ENCODE peak calls at places on chromosomes 2 and 18, in six cellular contexts. X is K562, V is GM12892, T is GM12878, C is H1, O is HepG2. Z is an unnamed sample.

GRCh38 chr2:2127474-2127873 is 203.6 kb downstream of the MYT1L start:
- DNase-seq in X (no peak), T (no peak), V (no peak), C (no peak), O (no peak), Z (no peak)

GRCh38 chr2:44342854-44343253 is 18.4 kb downstream of the PREPL start:
- DNase-seq in X (no peak), V (no peak), T (no peak), C (no peak), O (peak), Z (no peak)

GRCh38 chr2:203673933-203674332 is 32.5 kb upstream of the CD28 start:
- DNase-seq in C (no peak), O (no peak), X (no peak), V (peak), T (peak), Z (peak)

GRCh38 chr2:185984670-185985069 is 246.1 kb downstream of the FSIP2 start:
- DNase-seq in C (no peak), X (no peak), T (no peak), V (no peak), O (no peak), Z (no peak)

GRCh38 chr2:54572262-54572635 is 116.1 kb downstream of the SPTBN1 start:
- DNase-seq in C (no peak), T (no peak), V (no peak), X (peak), O (peak), Z (no peak)

GRCh38 chr2:164785447-164785846 is 56.2 kb downstream of the COBLL1 start:
- DNase-seq in X (no peak), C (no peak), T (no peak), O (no peak), V (no peak), Z (no peak)

GRCh38 chr2:173891315-173892037 is 73.7 kb downstream of the SP3 start:
- DNase-seq in X (peak), T (no peak), V (no peak), O (no peak), C (no peak), Z (no peak)

GRCh38 chr2:218984239-218985020 is 554 bp downstream of the FEV start:
- DNase-seq in C (peak), T (no peak), V (no peak), X (no peak), O (no peak), Z (peak)

GRCh38 chr2:127053731-127054603 is 53.0 kb downstream of the BIN1 start:
- DNase-seq in C (no peak), V (peak), X (no peak), T (no peak), O (no peak), Z (no peak)

GRCh38 chr2:189210250-189211075 is 30.9 kb upstream of the COL5A2 start:
- DNase-seq in T (no peak), O (no peak), X (peak), C (no peak), V (no peak), Z (no peak)

GRCh38 chr18:21672868-21673267 is 31.7 kb downstream of the ABHD3 start:
- DNase-seq in V (no peak), T (no peak), X (no peak), C (no peak), O (peak), Z (no peak)

GRCh38 chr2:96099861-96100798 is 16.2 kb downstream of the ADRA2B start:
- DNase-seq in O (no peak), V (peak), X (no peak), C (peak), T (no peak), Z (peak)

GRCh38 chr2:138742446-138743057 is 37.6 kb downstream of the NXPH2 start:
- DNase-seq in V (no peak), X (no peak), C (no peak), T (no peak), O (no peak), Z (no peak)

GRCh38 chr18:48902856-48903601 is 47.7 kb downstream of the SMAD7 start:
- DNase-seq in C (no peak), T (no peak), V (no peak), X (peak), O (peak), Z (no peak)

GRCh38 chr18:6058941-6059340 is 163.6 kb upstream of the TMEM200C start:
- DNase-seq in T (no peak), C (no peak), X (no peak), V (no peak), O (peak), Z (no peak)

GRCh38 chr2:46297546-46298271 is 502 bp downstream of the EPAS1 start:
- DNase-seq in C (peak), O (peak), X (peak), V (peak), T (no peak), Z (peak)

GRCh38 chr18:5197032-5197434 is at the start of gene AKAIN1:
- DNase-seq in C (peak), V (no peak), T (no peak), O (peak), X (peak), Z (peak)

GRCh38 chr2:8656811-8657210 is 25.0 kb upstream of the ID2 start:
- DNase-seq in T (no peak), O (no peak), C (no peak), X (no peak), V (no peak), Z (no peak)

GRCh38 chr2:86790134-86790827 is 432 bp downstream of the CD8A start:
- DNase-seq in O (no peak), X (no peak), C (peak), V (no peak), T (no peak), Z (peak)

GRCh38 chr2:143397886-143398614 is 268.8 kb downstream of the ARHGAP15 start:
- DNase-seq in O (no peak), T (peak), X (no peak), C (no peak), V (no peak), Z (no peak)

GRCh38 chr2:3465844-3466481 is 53.4 kb downstream of the ADI1 start:
- DNase-seq in V (no peak), T (no peak), C (no peak), O (peak), X (no peak), Z (no peak)
- TF ChIP-seq POLR2AphosphoS5 in V (no peak), T (no peak), C (no peak), O (no peak), X (no peak), Z (no peak)

DNA sequence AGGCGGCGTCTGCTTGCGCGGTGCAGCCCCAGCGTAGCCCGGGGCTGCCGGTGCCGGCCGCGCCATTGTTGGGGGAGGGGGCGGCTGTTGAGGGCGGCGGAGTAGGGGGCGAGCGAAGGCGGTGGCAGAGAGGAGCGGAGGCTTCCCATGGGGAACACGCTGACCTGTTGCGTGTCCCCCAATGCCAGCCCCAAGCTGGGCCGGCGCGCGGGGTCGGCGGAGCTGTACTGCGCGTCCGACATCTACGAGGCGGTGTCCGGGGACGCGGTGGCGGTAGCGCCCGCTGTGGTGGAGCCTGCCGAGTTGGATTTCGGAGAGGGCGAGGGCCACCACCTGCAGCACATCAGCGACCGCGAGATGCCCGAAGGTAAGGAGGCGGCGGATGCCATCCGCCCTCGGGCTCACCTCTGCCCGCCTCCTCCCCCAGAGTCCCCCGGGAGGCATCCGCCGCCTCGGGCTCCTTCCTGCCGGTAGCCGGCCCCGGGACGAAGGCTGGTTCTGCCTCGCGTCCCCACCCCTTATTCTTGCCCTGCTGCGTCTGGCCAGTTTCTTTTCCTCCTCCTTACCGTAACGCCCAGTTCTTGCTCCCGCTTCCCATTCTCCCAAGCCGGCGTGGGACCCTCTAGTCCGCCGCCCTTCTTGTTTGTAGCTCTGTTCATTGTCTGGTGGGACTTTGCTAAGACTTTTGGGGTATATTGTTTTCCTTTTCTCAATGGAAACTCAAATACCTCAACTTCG is 479 bp downstream of the CCNYL1 start:
- DNase-seq in C (no peak), T (no peak), O (no peak), V (peak), X (peak), Z (peak)
- TF ChIP-seq TAF1 in C (no peak), T (no peak), O (peak), V (no peak), X (no peak), Z (no peak)

DNA sequence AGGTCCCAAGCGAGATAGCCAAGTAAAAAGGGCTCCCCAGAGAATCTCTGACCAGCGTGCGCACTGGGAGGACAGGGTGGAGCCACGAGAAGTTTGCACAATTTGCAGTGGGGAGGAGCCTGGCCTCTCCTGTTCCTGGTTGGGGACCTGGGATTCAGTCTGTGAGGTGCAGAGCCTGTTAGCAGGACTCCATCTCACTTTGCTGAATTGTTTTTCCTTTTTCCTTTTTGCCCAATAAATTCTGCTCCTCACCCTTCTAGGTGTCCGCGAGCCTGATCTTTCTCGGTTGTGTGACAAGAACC is 36.1 kb downstream of the POU3F3 start:
- DNase-seq in V (no peak), T (no peak), X (no peak), O (no peak), C (no peak), Z (no peak)
- TF ChIP-seq POLR2A in V (no peak), T (no peak), X (no peak), O (no peak), C (no peak), Z (no peak)

GRCh38 chr2:238286551-238286950 is 1.9 kb downstream of the PER2 start:
- DNase-seq in V (no peak), X (no peak), T (no peak), O (peak), C (no peak), Z (no peak)

GRCh38 chr2:238286987-238287386 is 1.4 kb downstream of the PER2 start:
- DNase-seq in O (no peak), T (no peak), V (no peak), C (no peak), X (no peak), Z (no peak)

GRCh38 chr2:238286095-238286494 is 2.3 kb downstream of the PER2 start:
- DNase-seq in C (no peak), O (no peak), X (no peak), V (no peak), T (no peak), Z (no peak)

GRCh38 chr2:238284802-238285515 is 3.5 kb downstream of the PER2 start:
- DNase-seq in X (no peak), T (no peak), C (no peak), O (no peak), V (no peak), Z (no peak)

DNA sequence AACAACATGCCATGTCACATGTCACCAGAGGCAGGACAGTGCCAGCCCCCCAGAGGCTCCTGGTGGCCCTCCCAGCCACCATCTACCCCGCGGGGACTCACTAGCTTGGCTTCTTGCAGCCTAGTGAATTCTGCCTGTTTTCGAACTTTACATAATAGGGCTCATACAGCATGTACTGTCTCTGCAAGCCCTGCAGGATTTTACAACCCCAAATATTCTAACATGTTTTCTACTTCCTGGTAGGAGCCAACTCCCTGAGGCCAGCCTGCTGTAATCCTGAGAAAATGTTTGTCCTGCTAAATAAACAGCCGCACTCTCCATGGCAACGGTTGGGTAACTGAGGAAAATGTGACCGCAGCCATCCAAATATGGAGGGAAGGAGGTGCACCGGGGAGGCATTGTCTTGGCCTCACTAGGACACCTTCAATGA is 2.7 kb downstream of the PER2 start:
- DNase-seq in C (no peak), V (no peak), O (peak), T (no peak), X (no peak), Z (no peak)
- TF ChIP-seq POLR2AphosphoS5 in C (no peak), V (no peak), O (no peak), T (no peak), X (no peak), Z (no peak)

DNA sequence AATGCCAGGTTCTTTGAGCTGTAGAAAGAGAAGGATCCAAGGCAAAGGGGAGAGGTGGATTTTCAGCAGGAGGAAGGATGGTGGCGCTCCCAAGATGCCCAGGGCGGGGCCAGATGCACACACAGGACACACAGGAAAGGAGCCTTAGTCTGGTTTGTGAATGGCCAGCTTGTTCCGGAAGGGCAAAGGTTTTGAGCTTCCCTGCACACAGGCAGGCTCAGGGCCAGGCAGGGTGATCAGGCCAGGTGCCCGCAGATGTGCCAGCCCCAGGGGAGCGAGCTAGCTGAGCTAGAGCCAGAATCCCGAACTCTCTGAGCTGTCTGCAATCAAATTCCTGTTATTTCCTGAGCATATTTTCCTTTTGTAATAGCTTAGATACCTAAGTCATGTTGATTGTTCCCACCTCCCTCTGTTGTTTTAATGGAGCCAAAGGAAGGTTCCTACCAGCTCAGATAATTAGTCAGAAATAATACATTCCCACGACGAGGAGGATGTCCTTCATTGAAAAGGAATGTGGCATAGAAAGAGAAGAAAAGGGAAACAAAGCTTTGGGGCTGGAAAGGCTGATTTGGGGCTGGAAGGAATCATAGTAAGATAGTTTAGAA is 13.7 kb upstream of the OTOF start:
- DNase-seq in V (no peak), X (no peak), T (no peak), O (no peak), C (no peak), Z (no peak)
- TF ChIP-seq TAF1 in V (no peak), X (no peak), T (no peak), O (no peak), C (no peak), Z (no peak)

DNA sequence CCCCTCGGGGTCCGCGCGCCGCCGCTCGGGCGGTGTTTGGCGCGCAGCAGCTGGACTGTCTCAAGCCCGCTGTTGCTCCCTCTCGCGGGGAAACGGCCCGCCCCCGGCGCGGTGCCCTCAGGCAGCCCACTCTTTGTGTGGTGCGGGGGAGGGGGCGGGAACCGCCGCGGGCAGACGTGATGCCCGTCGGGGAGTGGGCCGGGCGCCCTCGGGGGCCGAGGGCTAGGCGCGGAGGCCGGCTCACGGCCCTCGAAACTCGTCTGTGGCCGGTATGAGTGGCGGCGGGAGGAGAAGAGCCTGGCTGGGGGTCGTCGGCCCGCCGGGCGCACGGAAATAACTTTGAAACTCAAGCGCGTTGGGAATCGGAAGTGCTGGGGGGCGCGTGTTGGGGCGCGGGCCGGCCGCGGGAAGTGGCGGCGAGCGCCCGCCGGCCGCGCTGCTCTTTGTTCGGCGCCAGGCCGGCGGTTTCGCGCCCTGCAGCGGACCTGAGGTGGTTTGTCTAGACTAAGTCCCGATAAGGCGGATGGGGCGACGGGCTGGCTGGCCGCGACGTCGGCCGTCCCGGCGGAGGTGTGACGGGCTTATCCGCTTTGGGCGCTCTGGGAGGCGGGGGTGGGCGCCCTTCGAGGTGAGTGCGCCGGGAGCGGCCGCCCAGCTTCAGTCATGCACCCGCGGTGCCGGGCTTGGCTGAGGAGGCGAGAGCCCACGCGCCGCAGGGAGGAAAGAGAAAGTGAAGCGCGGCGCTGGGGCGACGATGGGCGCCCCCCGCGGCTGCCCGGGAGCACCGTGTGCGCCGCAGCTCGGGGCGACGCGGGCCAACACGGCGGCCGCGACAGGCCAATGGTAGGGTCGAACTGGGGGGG is 679 bp downstream of the PTMA start:
- DNase-seq in O (no peak), T (no peak), X (peak), C (peak), V (no peak), Z (no peak)
- TF ChIP-seq POLR2A in O (no peak), T (no peak), X (peak), C (no peak), V (peak), Z (no peak)

GRCh38 chr2:234679766-234680687 is 183.1 kb upstream of the ARL4C start:
- DNase-seq in O (peak), V (no peak), X (no peak), C (peak), T (no peak), Z (no peak)
- TF ChIP-seq POLR2AphosphoS5 in O (no peak), V (no peak), X (no peak), C (no peak), T (no peak), Z (no peak)

GRCh38 chr2:15927546-15928218 is 12.7 kb upstream of the MYCN start:
- DNase-seq in T (no peak), O (no peak), V (no peak), X (no peak), C (no peak), Z (no peak)
- TF ChIP-seq TAF1 in T (no peak), O (no peak), V (no peak), X (no peak), C (no peak), Z (no peak)

Z was measured in GM12891.